ENCODE peak calls at places on chromosomes 4 and X, in nine cellular contexts. C is stimulated activated CD8-positive, alpha-beta memory T cell treated with anti-CD3 and anti-CD28 coated beads, Interleukin-4, amount 100 ng/mL, for 1 hour; P is ureter; I is HS-5; Q is mesendoderm; T is Caco-2; Z is stimulated activated CD4-positive, alpha-beta T cell treated with anti-CD3 and anti-CD28 coated beads, Interleukin-2, amount 100 ng/mL, for 48 hours; K is NCI-H1105 treated with DMSO at 0.1 percent for 48 hours; M is SK-N-SH. Y is an unnamed sample.

GRCh38 chr4:88728146-88728545 is 30.5 kb upstream of the NAP1L5 start:
- DNase-seq in I (no peak), M (no peak), Z (no peak), C (no peak), P (no peak), K (no peak), Q (no peak), T (no peak), Y (no peak)

GRCh38 chr4:119124314-119124713 is 11.3 kb upstream of the MYOZ2 start:
- DNase-seq in P (no peak), Q (peak; percentile 37), T (no peak), K (no peak), Z (no peak), M (no peak), C (no peak), I (no peak), Y (no peak)

GRCh38 chrX:107206697-107207065 is 270 bp downstream of the DNAAF6 start:
- DNase-seq in C (no peak), T (no peak), I (no peak), Q (no peak), Z (no peak), P (no peak), K (no peak), M (no peak), Y (no peak)

GRCh38 chrX:37825225-37825842 is 22.0 kb downstream of the DYNLT3 start:
- DNase-seq in M (peak; percentile 12), Z (peak; percentile 38), P (peak; percentile 46), I (no peak), K (peak; percentile 47), C (peak; percentile 9), Q (peak; percentile 37), T (peak; percentile 32), Y (peak; percentile 43)

GRCh38 chr4:67286724-67287123 is 258.6 kb downstream of the CENPC start:
- DNase-seq in I (no peak), K (no peak), C (no peak), M (no peak), P (no peak), Z (no peak), Q (no peak), T (no peak), Y (no peak)

GRCh38 chrX:145853181-145853580 is 35.6 kb downstream of the SLITRK2 start:
- DNase-seq in Q (no peak), I (no peak), P (no peak), T (no peak), K (no peak), C (no peak), Z (no peak), M (no peak), Y (no peak)

GRCh38 chr4:152996101-152996500 is 60.0 kb downstream of the FHDC1 start:
- DNase-seq in I (no peak), Z (no peak), P (peak; percentile 55), M (no peak), Q (no peak), C (no peak), K (no peak), T (no peak), Y (no peak)

GRCh38 chr4:6910340-6910959 is 824 bp downstream of the TBC1D14 start:
- DNase-seq in T (no peak), Q (peak; percentile 58), P (no peak), K (no peak), M (peak; percentile 51), C (no peak), Z (no peak), I (no peak), Y (no peak)

GRCh38 chrX:79081895-79082512 is 62.5 kb upstream of the GPR174 start:
- DNase-seq in I (peak; percentile 18), Q (peak; percentile 23), P (no peak), K (peak; percentile 2), T (no peak), C (no peak), Z (no peak), M (peak; percentile 33), Y (peak; percentile 28)

GRCh38 chr4:98522603-98523395 is 135.6 kb downstream of the TSPAN5 start:
- DNase-seq in Q (no peak), M (no peak), P (no peak), I (peak; percentile 86), Z (no peak), T (no peak), K (no peak), C (no peak), Y (peak; percentile 95)

GRCh38 chrX:119512145-119512800 is 44.0 kb downstream of the SLC25A5 start:
- DNase-seq in P (peak; percentile 53), K (peak; percentile 53), Q (peak; percentile 81), I (no peak), Z (no peak), T (peak; percentile 80), M (peak; percentile 80), C (no peak), Y (peak; percentile 60)

GRCh38 chr4:26420438-26420837 is 69.8 kb downstream of the CCKAR start:
- DNase-seq in T (no peak), P (no peak), Z (no peak), M (no peak), K (no peak), I (no peak), C (no peak), Q (no peak), Y (peak; percentile 68)

GRCh38 chr4:1349359-1350168 is 2.6 kb downstream of the UVSSA start:
- DNase-seq in C (no peak), M (no peak), K (no peak), P (no peak), T (no peak), Z (no peak), I (no peak), Q (no peak), Y (no peak)

GRCh38 chr4:69056921-69057562 is 39.2 kb upstream of the UGT2B7 start:
- DNase-seq in I (no peak), P (no peak), Q (no peak), K (no peak), Z (no peak), T (no peak), C (no peak), M (no peak), Y (no peak)

GRCh38 chr4:3480528-3481112 is 17.5 kb downstream of the DOK7 start:
- DNase-seq in C (peak; percentile 39), Q (peak; percentile 93), T (peak; percentile 70), I (no peak), K (peak; percentile 27), Z (peak; percentile 89), P (peak; percentile 75), M (peak; percentile 92), Y (peak; percentile 75)

GRCh38 chr4:144302704-144303536 is 162.4 kb upstream of the GYPA start:
- DNase-seq in I (no peak), T (no peak), P (no peak), K (no peak), Q (peak; percentile 44), Z (no peak), C (no peak), M (no peak), Y (no peak)

GRCh38 chrX:46330981-46331380 is 214.2 kb downstream of the ZNF674 start:
- DNase-seq in Q (no peak), K (no peak), M (no peak), Z (no peak), P (no peak), T (no peak), I (no peak), C (no peak), Y (no peak)

GRCh38 chr4:3276961-3277360 is 15.9 kb upstream of the RGS12 start:
- DNase-seq in M (no peak), C (no peak), K (no peak), Z (no peak), T (no peak), P (no peak), Q (no peak), I (no peak), Y (peak; percentile 71)

GRCh38 chrX:78455901-78456300 is 128.5 kb upstream of the CYSLTR1 start:
- DNase-seq in I (peak; percentile 15), P (no peak), M (no peak), T (no peak), Q (no peak), K (no peak), C (no peak), Z (no peak), Y (peak; percentile 1)

GRCh38 chr4:177713454-177713853 is 271.2 kb upstream of the AGA start:
- DNase-seq in C (no peak), P (no peak), I (no peak), K (no peak), Z (no peak), T (no peak), Q (no peak), M (no peak), Y (no peak)